ENCODE peak calls at places on chromosome 17, in four cellular contexts. J, N, H and G are unnamed samples.

GRCh38 chr17:5772720-5773119 is 188.4 kb upstream of the NLRP1 start:
- DNase-seq in N (no peak), J (no peak), H (no peak), G (no peak)

GRCh38 chr17:38868095-38868967 is 1.5 kb upstream of the LASP1 start:
- DNase-seq in J (no peak), N (no peak), H (peak), G (peak)

GRCh38 chr17:40071720-40072480 is 9.1 kb downstream of the THRA start:
- DNase-seq in H (peak), N (no peak), J (peak), G (peak)

GRCh38 chr17:50841949-50842354 is 6.6 kb downstream of the WFIKKN2 start:
- DNase-seq in N (peak), H (peak), J (peak), G (peak)

GRCh38 chr17:58960068-58960467 is 146.6 kb downstream of the TRIM37 start:
- DNase-seq in N (no peak), J (no peak), H (peak), G (no peak)

GRCh38 chr17:39981207-39982068 is 831 bp downstream of the PSMD3 start:
- DNase-seq in N (no peak), H (peak), J (no peak), G (peak)

GRCh38 chr17:78665952-78666920 is 89.0 kb upstream of the DNAH17 start:
- DNase-seq in N (peak), H (peak), J (no peak), G (peak)

GRCh38 chr17:72004476-72005331 is 116.1 kb upstream of the SOX9 start:
- DNase-seq in J (no peak), H (peak), N (no peak), G (no peak)

GRCh38 chr17:77256710-77257109 is 115.9 kb downstream of the SEC14L1 start:
- DNase-seq in N (peak), H (no peak), J (no peak), G (no peak)

GRCh38 chr17:20156196-20157077 is 147.3 kb downstream of the SPECC1 start:
- DNase-seq in H (peak), J (no peak), N (peak), G (peak)

GRCh38 chr17:38571833-38572274 is 33.9 kb downstream of the SRCIN1 start:
- DNase-seq in N (peak), H (no peak), J (no peak), G (no peak)

GRCh38 chr17:4006165-4006589 is 41.9 kb upstream of the ATP2A3 start:
- DNase-seq in H (no peak), J (no peak), N (no peak), G (no peak)

GRCh38 chr17:17752822-17753448 is 71.7 kb downstream of the RAI1 start:
- DNase-seq in J (peak), H (peak), N (no peak), G (no peak)

GRCh38 chr17:68292689-68293040 is 1.4 kb downstream of the ARSG start:
- DNase-seq in N (no peak), H (no peak), J (no peak), G (no peak)

GRCh38 chr17:65593870-65594584 is 32.6 kb upstream of the AXIN2 start:
- DNase-seq in H (peak), J (no peak), N (no peak), G (no peak)